ENCODE peak calls at places on chromosomes 4 and X, in five cellular contexts. One of them, this sample, is unnamed.
A peak's percentile ranks its signal among the peaks of the same experiment; 100 is the strongest.

GRCh38 chr4:4395849-4396627 is 9.1 kb downstream of the NSG1 start:
- DNase-seq in upper lobe of left lung: no peak
- DNase-seq in SJSA1: no peak
- DNase-seq in WERI-Rb-1: peak; percentile 79
- DNase-seq in aorta: peak; percentile 63
- DNase-seq in this sample: peak; percentile 85

GRCh38 chrX:114344756-114345155 is 239.1 kb upstream of the HTR2C start:
- DNase-seq in SJSA1: no peak
- DNase-seq in upper lobe of left lung: no peak
- DNase-seq in aorta: no peak
- DNase-seq in WERI-Rb-1: no peak
- DNase-seq in this sample: peak; percentile 2

GRCh38 chr4:114277690-114278089 is 298.2 kb upstream of the ARSJ start:
- DNase-seq in upper lobe of left lung: no peak
- DNase-seq in SJSA1: peak; percentile 40
- DNase-seq in WERI-Rb-1: no peak
- DNase-seq in aorta: no peak
- DNase-seq in this sample: no peak

GRCh38 chr4:13950491-13950890 is 323.0 kb upstream of the BOD1L1 start:
- DNase-seq in aorta: no peak
- DNase-seq in upper lobe of left lung: no peak
- DNase-seq in WERI-Rb-1: no peak
- DNase-seq in SJSA1: no peak
- DNase-seq in this sample: no peak

GRCh38 chr4:3871181-3871852 is 105.1 kb downstream of the ADRA2C start:
- DNase-seq in SJSA1: no peak
- DNase-seq in aorta: peak; percentile 74
- DNase-seq in WERI-Rb-1: peak; percentile 8
- DNase-seq in upper lobe of left lung: peak; percentile 78
- DNase-seq in this sample: peak; percentile 97

GRCh38 chrX:106802063-106802387 is 448 bp upstream of the TBC1D8B start:
- DNase-seq in SJSA1: no peak
- DNase-seq in aorta: no peak
- DNase-seq in WERI-Rb-1: no peak
- DNase-seq in upper lobe of left lung: no peak
- DNase-seq in this sample: no peak

GRCh38 chr4:115356176-115356575 is 242.8 kb upstream of the NDST4 start:
- DNase-seq in aorta: no peak
- DNase-seq in WERI-Rb-1: no peak
- DNase-seq in SJSA1: no peak
- DNase-seq in upper lobe of left lung: no peak
- DNase-seq in this sample: no peak

GRCh38 chr4:124070688-124071484 is 641.6 kb downstream of the ANKRD50 start:
- DNase-seq in aorta: no peak
- DNase-seq in upper lobe of left lung: no peak
- DNase-seq in WERI-Rb-1: no peak
- DNase-seq in SJSA1: no peak
- DNase-seq in this sample: no peak

GRCh38 chr4:108029321-108029720 is 39.6 kb downstream of the HADH start:
- DNase-seq in WERI-Rb-1: no peak
- DNase-seq in aorta: no peak
- DNase-seq in upper lobe of left lung: no peak
- DNase-seq in SJSA1: no peak
- DNase-seq in this sample: no peak

GRCh38 chrX:133999013-133999705 is 13.8 kb upstream of the GPC3 start:
- DNase-seq in aorta: no peak
- DNase-seq in WERI-Rb-1: no peak
- DNase-seq in upper lobe of left lung: peak; percentile 68
- DNase-seq in SJSA1: peak; percentile 60
- DNase-seq in this sample: no peak

GRCh38 chr4:123832173-123833026 is 435.8 kb downstream of the SPRY1 start:
- DNase-seq in WERI-Rb-1: no peak
- DNase-seq in SJSA1: peak; percentile 99
- DNase-seq in aorta: peak; percentile 74
- DNase-seq in upper lobe of left lung: no peak
- DNase-seq in this sample: no peak

GRCh38 chr4:98919996-98920395 is 8.9 kb downstream of the EIF4E start:
- DNase-seq in upper lobe of left lung: no peak
- DNase-seq in SJSA1: no peak
- DNase-seq in aorta: no peak
- DNase-seq in WERI-Rb-1: no peak
- DNase-seq in this sample: no peak

GRCh38 chr4:11111876-11112275 is 316.8 kb downstream of the HS3ST1 start:
- DNase-seq in aorta: no peak
- DNase-seq in upper lobe of left lung: no peak
- DNase-seq in WERI-Rb-1: no peak
- DNase-seq in SJSA1: no peak
- DNase-seq in this sample: no peak

GRCh38 chr4:115219315-115219840 is 106.0 kb upstream of the NDST4 start:
- DNase-seq in WERI-Rb-1: no peak
- DNase-seq in SJSA1: no peak
- DNase-seq in aorta: no peak
- DNase-seq in upper lobe of left lung: no peak
- DNase-seq in this sample: no peak

GRCh38 chr4:182478475-182478874 is 235.3 kb downstream of the TENM3 start:
- DNase-seq in WERI-Rb-1: no peak
- DNase-seq in upper lobe of left lung: no peak
- DNase-seq in aorta: no peak
- DNase-seq in SJSA1: peak; percentile 39
- DNase-seq in this sample: peak; percentile 30

GRCh38 chr4:96092151-96092705 is 252.3 kb downstream of the PDHA2 start:
- DNase-seq in aorta: no peak
- DNase-seq in WERI-Rb-1: no peak
- DNase-seq in SJSA1: no peak
- DNase-seq in upper lobe of left lung: no peak
- DNase-seq in this sample: no peak

GRCh38 chr4:154744341-154744948 is 645 bp downstream of the LRAT start:
- DNase-seq in SJSA1: no peak
- DNase-seq in aorta: no peak
- DNase-seq in WERI-Rb-1: no peak
- DNase-seq in upper lobe of left lung: no peak
- DNase-seq in this sample: peak; percentile 13

GRCh38 chr4:175656615-175657014 is 155.4 kb downstream of the GPM6A start:
- DNase-seq in WERI-Rb-1: no peak
- DNase-seq in SJSA1: no peak
- DNase-seq in aorta: no peak
- DNase-seq in upper lobe of left lung: no peak
- DNase-seq in this sample: no peak

GRCh38 chrX:118498755-118499154 is 3.1 kb downstream of the DOCK11 start:
- DNase-seq in upper lobe of left lung: no peak
- DNase-seq in SJSA1: no peak
- DNase-seq in WERI-Rb-1: no peak
- DNase-seq in aorta: no peak
- DNase-seq in this sample: no peak
- H3K4me3 ChIP-seq in upper lobe of left lung: no peak overlapping the region
- H3K4me3 ChIP-seq in SJSA1: no peak overlapping the region
- H3K4me3 ChIP-seq in WERI-Rb-1: no peak overlapping the region
- H3K4me3 ChIP-seq in aorta: no peak overlapping the region
- H3K4me3 ChIP-seq in this sample: no peak overlapping the region

DNA sequence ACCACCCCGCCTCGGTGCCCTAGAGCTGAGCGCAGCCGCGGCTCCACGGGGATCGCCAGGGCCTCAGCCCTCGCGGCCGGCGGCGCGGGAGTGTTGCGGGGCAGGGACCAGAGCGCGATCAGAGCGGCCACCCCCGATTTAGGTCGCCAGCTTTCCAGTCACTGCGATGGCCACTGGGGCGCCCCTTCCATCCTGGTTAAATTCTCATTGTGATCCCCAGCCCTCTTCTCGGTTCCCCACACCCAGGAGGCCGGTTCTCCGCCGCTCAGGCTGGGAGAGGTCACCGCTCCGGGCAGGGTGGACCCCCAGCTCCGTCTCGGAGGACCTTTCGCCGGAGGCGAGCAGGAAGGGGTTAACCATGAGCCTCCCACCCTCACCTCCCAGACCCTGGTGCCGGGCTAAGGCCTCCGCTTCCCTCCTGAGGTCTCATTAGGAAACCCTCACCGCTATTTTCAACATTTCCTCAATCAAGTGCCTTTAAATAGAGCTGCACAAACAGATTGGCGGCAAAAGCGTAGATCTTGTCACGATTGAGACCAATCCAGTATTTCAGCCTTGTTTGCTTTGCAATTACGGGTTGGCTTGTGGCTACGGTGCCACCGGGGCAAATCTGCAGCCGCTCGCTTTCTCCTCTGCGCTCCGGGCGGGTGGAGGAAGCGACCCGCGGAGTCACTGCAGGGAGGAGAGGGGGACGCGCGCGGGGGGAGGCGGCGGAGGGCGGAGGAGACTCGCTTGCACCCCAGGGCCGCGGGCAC is 8.3 kb upstream of the HAND2 start:
- DNase-seq in WERI-Rb-1: no peak
- DNase-seq in SJSA1: no peak
- DNase-seq in upper lobe of left lung: peak; percentile 84
- DNase-seq in aorta: peak; percentile 82
- DNase-seq in this sample: peak; percentile 75
- H3K27me3 ChIP-seq in WERI-Rb-1: no peaks in the 10 kb centered on the region
- H3K27me3 ChIP-seq in SJSA1: peaks cover 50% of the 10 kb centered on the region
- H3K27me3 ChIP-seq in upper lobe of left lung: peaks cover 38% of the 10 kb centered on the region
- H3K27me3 ChIP-seq in aorta: no peaks in the 10 kb centered on the region
- H3K27me3 ChIP-seq in this sample: peaks cover 89% of the 10 kb centered on the region

GRCh38 chrX:12979011-12979629 is 4.2 kb downstream of the TMSB4X start:
- DNase-seq in WERI-Rb-1: no peak
- DNase-seq in SJSA1: no peak
- DNase-seq in upper lobe of left lung: no peak
- DNase-seq in aorta: no peak
- DNase-seq in this sample: peak; percentile 37
- H3K4me3 ChIP-seq in WERI-Rb-1: no peak overlapping the region
- H3K4me3 ChIP-seq in SJSA1: no peak overlapping the region
- H3K4me3 ChIP-seq in upper lobe of left lung: no peak overlapping the region
- H3K4me3 ChIP-seq in aorta: no peak overlapping the region
- H3K4me3 ChIP-seq in this sample: no peak overlapping the region

GRCh38 chr4:824461-825062 is 1.4 kb downstream of the CPLX1 start:
- DNase-seq in SJSA1: no peak
- DNase-seq in WERI-Rb-1: peak; percentile 61
- DNase-seq in upper lobe of left lung: peak; percentile 79
- DNase-seq in aorta: peak; percentile 73
- DNase-seq in this sample: peak; percentile 88
- H3K27me3 ChIP-seq in SJSA1: peaks cover 16% of the 10 kb centered on the region
- H3K27me3 ChIP-seq in WERI-Rb-1: no peaks in the 10 kb centered on the region
- H3K27me3 ChIP-seq in upper lobe of left lung: peaks cover 56% of the 10 kb centered on the region
- H3K27me3 ChIP-seq in aorta: no peaks in the 10 kb centered on the region
- H3K27me3 ChIP-seq in this sample: peaks cover 40% of the 10 kb centered on the region

DNA sequence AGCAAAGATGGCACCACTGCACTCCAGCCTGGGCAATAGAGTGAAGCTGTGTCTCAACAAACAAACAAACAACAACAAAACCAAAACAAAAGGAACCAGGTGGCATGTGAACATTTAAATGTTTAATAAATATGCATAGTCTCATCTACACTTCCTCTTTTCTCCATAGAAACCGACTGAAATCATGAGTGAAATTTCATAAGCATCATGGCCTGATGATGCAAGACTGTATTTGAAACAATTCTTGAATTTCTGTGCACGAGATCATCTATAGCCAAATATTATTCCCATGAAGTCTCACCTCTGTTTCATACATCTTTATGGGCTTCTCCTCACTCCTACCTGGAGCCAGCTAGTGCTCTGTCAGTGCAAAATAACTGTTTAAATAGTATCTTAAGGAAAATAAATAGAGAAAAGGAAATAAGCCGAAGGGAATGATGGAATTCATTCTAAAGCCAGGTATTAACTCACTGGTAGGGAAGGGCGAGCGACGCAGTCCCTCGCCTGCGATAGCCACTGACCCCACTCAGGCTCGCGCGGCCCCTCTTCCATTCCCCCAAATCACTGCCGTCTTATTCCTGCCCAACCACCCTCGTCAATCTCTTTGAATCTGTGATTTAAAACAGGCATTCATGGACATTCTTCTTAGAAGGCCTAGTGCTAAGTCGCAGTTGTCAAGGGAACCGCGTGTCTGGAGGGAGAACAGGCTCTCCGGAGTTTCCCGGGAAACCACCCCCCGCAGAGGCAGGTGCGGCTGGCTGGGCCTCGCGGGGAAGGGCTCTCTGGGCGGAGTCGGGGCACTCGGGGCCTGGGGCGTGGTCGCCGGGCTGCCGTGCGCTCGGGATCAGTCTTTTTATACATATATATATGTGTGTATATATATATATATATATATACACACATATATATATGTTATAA is 52.4 kb upstream of the TRIM2 start:
- DNase-seq in WERI-Rb-1: peak; percentile 77
- DNase-seq in SJSA1: no peak
- DNase-seq in upper lobe of left lung: peak; percentile 89
- DNase-seq in aorta: peak; percentile 80
- DNase-seq in this sample: peak; percentile 92
- H3K4me3 ChIP-seq in WERI-Rb-1: peak overlapping the region; percentile 71
- H3K4me3 ChIP-seq in SJSA1: no peak overlapping the region
- H3K4me3 ChIP-seq in upper lobe of left lung: peak overlapping the region; percentile 57
- H3K4me3 ChIP-seq in aorta: no peak overlapping the region
- H3K4me3 ChIP-seq in this sample: no peak overlapping the region

GRCh38 chr4:6451309-6451708 is 21.1 kb downstream of the PPP2R2C start:
- DNase-seq in aorta: no peak
- DNase-seq in SJSA1: no peak
- DNase-seq in upper lobe of left lung: no peak
- DNase-seq in WERI-Rb-1: no peak
- DNase-seq in this sample: no peak

GRCh38 chr4:6453688-6453990 is 18.8 kb downstream of the PPP2R2C start:
- DNase-seq in aorta: peak; percentile 9
- DNase-seq in SJSA1: no peak
- DNase-seq in upper lobe of left lung: no peak
- DNase-seq in WERI-Rb-1: no peak
- DNase-seq in this sample: no peak

GRCh38 chr4:6454112-6454910 is 18.1 kb downstream of the PPP2R2C start:
- DNase-seq in aorta: peak; percentile 36
- DNase-seq in SJSA1: no peak
- DNase-seq in upper lobe of left lung: no peak
- DNase-seq in WERI-Rb-1: no peak
- DNase-seq in this sample: peak; percentile 30

GRCh38 chr4:6452116-6452896 is 20.1 kb downstream of the PPP2R2C start:
- DNase-seq in WERI-Rb-1: no peak
- DNase-seq in aorta: peak; percentile 57
- DNase-seq in SJSA1: no peak
- DNase-seq in upper lobe of left lung: no peak
- DNase-seq in this sample: peak; percentile 31

GRCh38 chr4:6452897-6453687 is 19.3 kb downstream of the PPP2R2C start:
- DNase-seq in SJSA1: no peak
- DNase-seq in WERI-Rb-1: no peak
- DNase-seq in upper lobe of left lung: no peak
- DNase-seq in aorta: peak; percentile 39
- DNase-seq in this sample: peak; percentile 45
- H3K27me3 ChIP-seq in SJSA1: no peaks in the 10 kb centered on the region
- H3K27me3 ChIP-seq in WERI-Rb-1: no peaks in the 10 kb centered on the region
- H3K27me3 ChIP-seq in upper lobe of left lung: peaks cover 3% of the 10 kb centered on the region
- H3K27me3 ChIP-seq in aorta: no peaks in the 10 kb centered on the region
- H3K27me3 ChIP-seq in this sample: no peaks in the 10 kb centered on the region

DNA sequence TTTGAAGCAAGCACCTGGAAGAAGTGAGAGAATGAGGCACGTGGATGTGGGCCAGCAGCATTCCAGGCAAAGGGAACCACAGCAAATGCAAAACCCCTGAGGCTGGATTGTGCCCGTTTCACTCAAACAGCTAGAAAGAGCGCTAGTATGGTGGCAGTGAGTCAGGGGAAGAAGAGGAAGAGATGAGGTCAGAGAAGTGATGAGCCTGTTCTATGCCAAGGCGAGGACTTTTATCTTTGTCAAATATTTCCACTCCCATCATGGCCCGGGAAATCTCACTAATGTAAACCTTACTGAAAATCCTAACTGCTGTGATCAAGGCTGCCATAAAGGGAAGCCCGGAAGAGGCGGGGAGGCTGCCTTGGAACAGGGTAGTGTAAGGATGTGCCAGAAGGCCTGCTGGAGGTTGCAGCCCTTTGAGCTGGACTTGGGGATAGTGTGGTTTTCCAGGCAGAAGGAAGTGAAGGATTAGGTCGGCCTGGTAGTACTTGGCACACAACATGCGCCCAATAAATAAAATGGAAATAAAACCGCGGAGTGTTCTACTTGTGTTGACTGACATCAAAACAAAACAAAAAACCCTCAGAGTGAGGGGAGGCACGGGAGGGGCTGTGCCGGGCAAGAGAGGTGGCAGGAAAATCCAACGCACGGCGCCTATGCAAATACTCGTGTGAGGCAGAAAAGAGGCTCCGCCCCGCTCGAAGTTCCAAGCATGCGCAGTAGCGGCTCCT is 1.2 kb upstream of the CDK16 start:
- DNase-seq in upper lobe of left lung: peak; percentile 81
- DNase-seq in SJSA1: no peak
- DNase-seq in WERI-Rb-1: no peak
- DNase-seq in aorta: peak; percentile 76
- DNase-seq in this sample: no peak
- H3K4me3 ChIP-seq in upper lobe of left lung: peak overlapping the region; percentile 36
- H3K4me3 ChIP-seq in SJSA1: no peak overlapping the region
- H3K4me3 ChIP-seq in WERI-Rb-1: peak overlapping the region; percentile 29
- H3K4me3 ChIP-seq in aorta: no peak overlapping the region
- H3K4me3 ChIP-seq in this sample: peak overlapping the region; percentile 24

This sample was measured in H7.